ENCODE peak calls at places on chromosome 13, in five cellular contexts. H is NT2/D1, N is H1, C is HepG2, G is GM12878. D is an unnamed sample.

GRCh38 chr13:40984670-40985366 is 34.3 kb downstream of the ELF1 start:
- DNase-seq in H (no peak), C (no peak), N (no peak), G (peak; percentile 67), D (no peak)

GRCh38 chr13:50485979-50486935 is 357.2 kb downstream of the DLEU7 start:
- DNase-seq in N (no peak), C (no peak), H (no peak), G (no peak), D (no peak)

GRCh38 chr13:87393358-87393757 is 277.8 kb upstream of the SLITRK5 start:
- DNase-seq in N (no peak), C (no peak), H (no peak), G (no peak), D (no peak)

GRCh38 chr13:77918391-77919261 is at the start of gene EDNRB:
- DNase-seq in H (no peak), G (no peak), N (peak; percentile 77), C (no peak), D (peak; percentile 72)

GRCh38 chr13:93767917-93768422 is 541.4 kb downstream of the GPC6 start:
- DNase-seq in G (no peak), C (peak; percentile 74), H (no peak), N (no peak), D (no peak)

GRCh38 chr13:101618440-101619187 is 166.1 kb downstream of the ITGBL1 start:
- DNase-seq in C (no peak), N (no peak), H (no peak), G (no peak), D (no peak)

GRCh38 chr13:20126460-20127262 is 34.2 kb downstream of the GJA3 start:
- DNase-seq in N (no peak), C (no peak), G (no peak), H (no peak), D (no peak)

GRCh38 chr13:39040206-39040605 is 1.9 kb downstream of the NHLRC3 start:
- DNase-seq in G (no peak), H (no peak), C (peak; percentile 45), N (no peak), D (no peak)

GRCh38 chr13:28741080-28741479 is 22.3 kb upstream of the SLC46A3 start:
- DNase-seq in G (no peak), C (no peak), H (no peak), N (no peak), D (no peak)

GRCh38 chr13:76570485-76570884 is 315.7 kb downstream of the KCTD12 start:
- DNase-seq in H (peak; percentile 63), C (no peak), G (no peak), N (no peak), D (no peak)

GRCh38 chr13:110349239-110349638 is 42.2 kb downstream of the COL4A2 start:
- DNase-seq in H (no peak), C (no peak), N (no peak), G (no peak), D (no peak)

GRCh38 chr13:50388481-50388880 is 373.2 kb downstream of the KCNRG start:
- DNase-seq in N (no peak), C (no peak), H (no peak), G (no peak), D (no peak)

GRCh38 chr13:100409132-100409531 is 179.5 kb downstream of the GGACT start:
- DNase-seq in N (no peak), H (no peak), C (no peak), G (no peak), D (no peak)

GRCh38 chr13:45932611-45933182 is 81.1 kb upstream of the SIAH3 start:
- DNase-seq in G (no peak), C (no peak), H (no peak), N (no peak), D (no peak)

GRCh38 chr13:109569938-109570711 is 216.3 kb downstream of the IRS2 start:
- DNase-seq in C (no peak), N (no peak), H (no peak), G (peak; percentile 8), D (no peak)

GRCh38 chr13:26529441-26529840 is 28.0 kb upstream of the WASF3 start:
- DNase-seq in H (peak; percentile 46), N (peak; percentile 84), G (no peak), C (peak; percentile 15), D (peak; percentile 44)

GRCh38 chr13:95150555-95150954 is 150.7 kb downstream of the ABCC4 start:
- DNase-seq in H (no peak), G (no peak), C (peak; percentile 7), N (no peak), D (no peak)

GRCh38 chr13:31920301-31920818 is 111.2 kb upstream of the FRY start:
- DNase-seq in N (no peak), G (no peak), H (no peak), C (no peak), D (no peak)

GRCh38 chr13:48938308-48938943 is 37.3 kb upstream of the FNDC3A start:
- DNase-seq in H (no peak), C (no peak), N (no peak), G (no peak), D (no peak)

GRCh38 chr13:85610024-85610423 is 189.2 kb downstream of the SLITRK6 start:
- DNase-seq in C (no peak), N (no peak), G (no peak), H (no peak), D (no peak)

GRCh38 chr13:26022538-26023292 is 29.1 kb downstream of the SHISA2 start:
- DNase-seq in G (no peak), N (peak; percentile 39), C (no peak), H (no peak), D (peak; percentile 26)

GRCh38 chr13:89380101-89380500 is 1708.9 kb downstream of the SLITRK5 start:
- DNase-seq in H (no peak), N (no peak), C (peak; percentile 1), G (no peak), D (no peak)

GRCh38 chr13:42221321-42221720 is 50.6 kb upstream of the AKAP11 start:
- DNase-seq in H (no peak), N (no peak), G (no peak), C (no peak), D (no peak)

GRCh38 chr13:26221399-26221720 is 754 bp downstream of the RNF6 start:
- DNase-seq in N (no peak), H (no peak), C (no peak), G (no peak), D (no peak)

GRCh38 chr13:111365149-111366005 is 44.9 kb downstream of the TEX29 start:
- DNase-seq in G (no peak), C (no peak), H (no peak), N (peak; percentile 16), D (no peak)

GRCh38 chr13:45257638-45258338 is 56.9 kb upstream of the KCTD4 start:
- DNase-seq in N (no peak), G (no peak), H (no peak), C (no peak), D (no peak)

GRCh38 chr13:51435002-51435578 is 17.7 kb downstream of the INTS6 start:
- DNase-seq in C (no peak), H (no peak), G (no peak), N (no peak), D (peak; percentile 7)

DNA sequence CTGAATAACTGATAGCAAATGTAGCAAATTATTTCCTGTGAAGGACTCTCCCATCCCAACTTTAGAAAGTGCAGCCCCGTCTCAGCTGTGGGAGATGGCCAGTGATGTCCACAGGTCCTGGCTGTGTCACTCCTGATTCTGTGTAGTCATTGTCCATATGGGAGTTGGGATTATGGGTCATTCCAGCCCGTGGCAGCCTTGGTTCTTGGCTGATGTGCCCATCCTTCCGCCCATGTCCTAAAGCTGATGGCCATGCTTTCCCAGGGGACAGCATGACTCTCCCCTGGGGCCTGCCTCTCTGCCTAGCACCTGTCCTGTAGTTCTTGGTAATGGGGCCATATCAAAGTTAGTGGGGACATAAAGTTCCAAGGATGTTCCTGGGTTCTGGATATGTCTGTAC is 43.9 kb upstream of the C1QTNF9 start:
- DNase-seq in N (no peak), C (no peak), H (no peak), G (no peak), D (no peak)
- TF ChIP-seq SUZ12 in N (no peak), C (no peak), H (no peak), G (no peak), D (no peak)

GRCh38 chr13:73618275-73618865 is 515.8 kb downstream of the KLF12 start:
- DNase-seq in G (no peak), N (no peak), H (no peak), C (peak; percentile 8), D (peak; percentile 45)
- TF ChIP-seq SUZ12 in G (no peak), N (no peak), H (no peak), C (no peak), D (no peak)

GRCh38 chr13:103308700-103309099 is 242.5 kb upstream of the SLC10A2 start:
- DNase-seq in H (no peak), C (no peak), G (no peak), N (no peak), D (no peak)

GRCh38 chr13:103315701-103316100 is 249.5 kb upstream of the SLC10A2 start:
- DNase-seq in N (no peak), C (no peak), H (no peak), G (no peak), D (no peak)

DNA sequence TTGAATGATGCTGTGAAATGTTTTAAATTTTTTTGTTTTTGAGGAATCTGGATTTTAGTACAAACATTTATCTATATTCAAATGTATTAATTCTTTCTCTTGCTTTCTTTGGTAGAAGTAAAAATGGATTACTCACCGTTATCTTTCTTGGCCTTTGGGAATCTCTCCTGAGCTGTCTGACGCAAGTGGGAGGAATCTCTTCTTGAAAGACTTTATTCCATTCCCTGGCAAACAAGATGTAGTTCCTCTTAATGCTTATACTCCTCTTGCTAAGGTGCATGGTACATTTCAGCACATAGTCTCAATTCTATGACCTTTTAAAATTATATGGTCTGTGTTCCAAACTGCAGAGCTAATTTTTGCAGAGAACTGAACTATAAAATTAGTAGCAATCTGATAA is 246.2 kb upstream of the SLC10A2 start:
- DNase-seq in C (no peak), N (no peak), G (no peak), H (no peak), D (no peak)
- TF ChIP-seq SUZ12 in C (no peak), N (no peak), G (no peak), H (no peak), D (no peak)

GRCh38 chr13:30034448-30034795 is 184.0 kb upstream of the UBL3 start:
- DNase-seq in G (no peak), N (no peak), C (no peak), H (no peak), D (no peak)
- TF ChIP-seq SUZ12 in G (no peak), N (no peak), C (no peak), H (no peak), D (no peak)

GRCh38 chr13:97586941-97587340 is 153.0 kb downstream of the RAP2A start:
- DNase-seq in G (no peak), C (no peak), N (no peak), H (no peak), D (no peak)
- TF ChIP-seq SUZ12 in G (no peak), C (no peak), N (no peak), H (no peak), D (no peak)

GRCh38 chr13:99301913-99302636 is 5.1 kb downstream of the GPR183 start:
- DNase-seq in C (no peak), N (no peak), G (no peak), H (no peak), D (no peak)
- TF ChIP-seq SUZ12 in C (no peak), N (no peak), G (no peak), H (no peak), D (no peak)

GRCh38 chr13:114185182-114185971 is 6.3 kb downstream of the CFAP97D2 start:
- DNase-seq in G (no peak), H (no peak), N (no peak), C (no peak), D (no peak)
- TF ChIP-seq SUZ12 in G (no peak), H (no peak), N (no peak), C (no peak), D (no peak)

D was measured in HEK293T.